ENCODE peak calls at places on chromosome 12, in nine cellular contexts. One of them, this sample, is unnamed.

GRCh38 chr12:59808317-59808910 is 212.6 kb downstream of the SLC16A7 start:
- DNase-seq in neural progenitor cell: peak
- DNase-seq in dorsolateral prefrontal cortex: no peak
- DNase-seq in suprapubic skin: no peak
- DNase-seq in HFFc6: peak
- DNase-seq in cardiac fibroblast: peak
- DNase-seq in cardiac muscle cell: peak
- DNase-seq in progenitor cell of endocrine pancreas: no peak
- DNase-seq in mucosa of descending colon: no peak
- DNase-seq in this sample: no peak

GRCh38 chr12:65634626-65635331 is 189.5 kb upstream of the HMGA2 start:
- DNase-seq in neural progenitor cell: no peak
- DNase-seq in dorsolateral prefrontal cortex: no peak
- DNase-seq in suprapubic skin: no peak
- DNase-seq in HFFc6: peak
- DNase-seq in cardiac fibroblast: peak
- DNase-seq in cardiac muscle cell: no peak
- DNase-seq in progenitor cell of endocrine pancreas: no peak
- DNase-seq in mucosa of descending colon: no peak
- DNase-seq in this sample: no peak

GRCh38 chr12:118061876-118062791 is 1.2 kb upstream of the WSB2 start:
- DNase-seq in neural progenitor cell: peak
- DNase-seq in dorsolateral prefrontal cortex: no peak
- DNase-seq in suprapubic skin: peak
- DNase-seq in HFFc6: peak
- DNase-seq in cardiac fibroblast: peak
- DNase-seq in cardiac muscle cell: peak
- DNase-seq in progenitor cell of endocrine pancreas: no peak
- DNase-seq in mucosa of descending colon: peak
- DNase-seq in this sample: peak

GRCh38 chr12:39365364-39366001 is 77.4 kb downstream of the KIF21A start:
- DNase-seq in neural progenitor cell: no peak
- DNase-seq in dorsolateral prefrontal cortex: no peak
- DNase-seq in suprapubic skin: no peak
- DNase-seq in HFFc6: no peak
- DNase-seq in cardiac fibroblast: peak
- DNase-seq in cardiac muscle cell: no peak
- DNase-seq in progenitor cell of endocrine pancreas: no peak
- DNase-seq in mucosa of descending colon: no peak
- DNase-seq in this sample: no peak

GRCh38 chr12:60168441-60168840 is 572.6 kb downstream of the SLC16A7 start:
- DNase-seq in neural progenitor cell: no peak
- DNase-seq in dorsolateral prefrontal cortex: no peak
- DNase-seq in suprapubic skin: no peak
- DNase-seq in HFFc6: no peak
- DNase-seq in cardiac fibroblast: no peak
- DNase-seq in cardiac muscle cell: no peak
- DNase-seq in progenitor cell of endocrine pancreas: no peak
- DNase-seq in mucosa of descending colon: no peak
- DNase-seq in this sample: no peak

GRCh38 chr12:65779091-65779642 is 45.1 kb upstream of the HMGA2 start:
- DNase-seq in neural progenitor cell: peak
- DNase-seq in dorsolateral prefrontal cortex: no peak
- DNase-seq in suprapubic skin: no peak
- DNase-seq in HFFc6: peak
- DNase-seq in cardiac fibroblast: peak
- DNase-seq in cardiac muscle cell: no peak
- DNase-seq in progenitor cell of endocrine pancreas: no peak
- DNase-seq in mucosa of descending colon: no peak
- DNase-seq in this sample: no peak

GRCh38 chr12:1279050-1279449 is 288.0 kb downstream of the ERC1 start:
- DNase-seq in neural progenitor cell: no peak
- DNase-seq in dorsolateral prefrontal cortex: no peak
- DNase-seq in suprapubic skin: no peak
- DNase-seq in HFFc6: no peak
- DNase-seq in cardiac fibroblast: no peak
- DNase-seq in cardiac muscle cell: peak
- DNase-seq in progenitor cell of endocrine pancreas: no peak
- DNase-seq in mucosa of descending colon: no peak
- DNase-seq in this sample: no peak

GRCh38 chr12:116319851-116320621 is 42.5 kb upstream of the MED13L start:
- DNase-seq in neural progenitor cell: no peak
- DNase-seq in dorsolateral prefrontal cortex: no peak
- DNase-seq in suprapubic skin: no peak
- DNase-seq in HFFc6: peak
- DNase-seq in cardiac fibroblast: peak
- DNase-seq in cardiac muscle cell: peak
- DNase-seq in progenitor cell of endocrine pancreas: no peak
- DNase-seq in mucosa of descending colon: no peak
- DNase-seq in this sample: no peak

GRCh38 chr12:95117178-95117599 is 43.8 kb upstream of the NR2C1 start:
- DNase-seq in neural progenitor cell: peak
- DNase-seq in dorsolateral prefrontal cortex: no peak
- DNase-seq in suprapubic skin: no peak
- DNase-seq in HFFc6: peak
- DNase-seq in cardiac fibroblast: peak
- DNase-seq in cardiac muscle cell: peak
- DNase-seq in progenitor cell of endocrine pancreas: peak
- DNase-seq in mucosa of descending colon: no peak
- DNase-seq in this sample: peak

GRCh38 chr12:131850856-131851559 is 22.8 kb downstream of the MMP17 start:
- DNase-seq in neural progenitor cell: peak
- DNase-seq in dorsolateral prefrontal cortex: no peak
- DNase-seq in suprapubic skin: no peak
- DNase-seq in HFFc6: no peak
- DNase-seq in cardiac fibroblast: no peak
- DNase-seq in cardiac muscle cell: no peak
- DNase-seq in progenitor cell of endocrine pancreas: no peak
- DNase-seq in mucosa of descending colon: peak
- DNase-seq in this sample: no peak

GRCh38 chr12:65825323-65825572 is 965 bp downstream of the HMGA2 start:
- DNase-seq in neural progenitor cell: no peak
- DNase-seq in dorsolateral prefrontal cortex: no peak
- DNase-seq in suprapubic skin: no peak
- DNase-seq in HFFc6: no peak
- DNase-seq in cardiac fibroblast: no peak
- DNase-seq in cardiac muscle cell: no peak
- DNase-seq in progenitor cell of endocrine pancreas: no peak
- DNase-seq in mucosa of descending colon: no peak
- DNase-seq in this sample: no peak

GRCh38 chr12:8948711-8949524 is 527 bp downstream of the M6PR start:
- DNase-seq in neural progenitor cell: peak
- DNase-seq in dorsolateral prefrontal cortex: no peak
- DNase-seq in suprapubic skin: no peak
- DNase-seq in HFFc6: peak
- DNase-seq in cardiac fibroblast: peak
- DNase-seq in cardiac muscle cell: peak
- DNase-seq in progenitor cell of endocrine pancreas: no peak
- DNase-seq in mucosa of descending colon: no peak
- DNase-seq in this sample: no peak

GRCh38 chr12:3227076-3227975 is 150.1 kb downstream of the TSPAN9 start:
- DNase-seq in neural progenitor cell: peak
- DNase-seq in dorsolateral prefrontal cortex: no peak
- DNase-seq in suprapubic skin: no peak
- DNase-seq in HFFc6: no peak
- DNase-seq in cardiac fibroblast: no peak
- DNase-seq in cardiac muscle cell: no peak
- DNase-seq in progenitor cell of endocrine pancreas: no peak
- DNase-seq in mucosa of descending colon: no peak
- DNase-seq in this sample: no peak
- TF ChIP-seq CTCF in neural progenitor cell: peak
- TF ChIP-seq CTCF in dorsolateral prefrontal cortex: no peak
- TF ChIP-seq CTCF in suprapubic skin: no peak
- TF ChIP-seq CTCF in HFFc6: no peak
- TF ChIP-seq CTCF in cardiac fibroblast: no peak
- TF ChIP-seq CTCF in cardiac muscle cell: no peak
- TF ChIP-seq CTCF in progenitor cell of endocrine pancreas: no peak
- TF ChIP-seq CTCF in mucosa of descending colon: no peak
- TF ChIP-seq CTCF in this sample: no peak

DNA sequence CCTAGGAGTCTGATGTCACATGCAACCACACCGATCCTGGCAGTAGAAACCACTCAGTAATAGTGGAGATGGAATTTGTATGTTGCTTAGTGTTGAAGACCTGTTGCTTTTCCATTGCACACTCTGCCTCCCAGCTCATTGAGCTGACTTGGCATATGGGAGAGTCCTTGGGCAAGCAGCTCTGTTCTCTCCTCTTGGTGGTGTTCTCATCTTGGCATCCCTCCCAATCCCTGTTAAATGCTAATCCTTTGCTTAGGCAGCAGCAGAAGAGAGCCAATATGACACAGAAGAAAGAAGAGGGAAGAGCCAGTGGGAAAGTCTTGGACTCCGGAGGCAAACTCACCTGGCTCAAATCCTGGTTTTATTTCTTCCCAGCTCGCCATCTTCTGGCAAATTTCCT is 178.0 kb upstream of the CAND1 start:
- DNase-seq in neural progenitor cell: no peak
- DNase-seq in dorsolateral prefrontal cortex: no peak
- DNase-seq in suprapubic skin: no peak
- DNase-seq in HFFc6: no peak
- DNase-seq in cardiac fibroblast: no peak
- DNase-seq in cardiac muscle cell: no peak
- DNase-seq in progenitor cell of endocrine pancreas: no peak
- DNase-seq in mucosa of descending colon: no peak
- DNase-seq in this sample: no peak
- TF ChIP-seq CTCF in neural progenitor cell: no peak
- TF ChIP-seq CTCF in dorsolateral prefrontal cortex: no peak
- TF ChIP-seq CTCF in suprapubic skin: no peak
- TF ChIP-seq CTCF in HFFc6: no peak
- TF ChIP-seq CTCF in cardiac fibroblast: no peak
- TF ChIP-seq CTCF in cardiac muscle cell: no peak
- TF ChIP-seq CTCF in progenitor cell of endocrine pancreas: no peak
- TF ChIP-seq CTCF in mucosa of descending colon: no peak
- TF ChIP-seq CTCF in this sample: no peak

GRCh38 chr12:71755146-71755892 is 656 bp downstream of the RAB21 start:
- DNase-seq in neural progenitor cell: peak
- DNase-seq in dorsolateral prefrontal cortex: no peak
- DNase-seq in suprapubic skin: no peak
- DNase-seq in HFFc6: peak
- DNase-seq in cardiac fibroblast: peak
- DNase-seq in cardiac muscle cell: peak
- DNase-seq in progenitor cell of endocrine pancreas: no peak
- DNase-seq in mucosa of descending colon: peak
- DNase-seq in this sample: no peak

GRCh38 chr12:71756054-71756675 is 1.5 kb downstream of the RAB21 start:
- DNase-seq in neural progenitor cell: no peak
- DNase-seq in dorsolateral prefrontal cortex: no peak
- DNase-seq in suprapubic skin: no peak
- DNase-seq in HFFc6: no peak
- DNase-seq in cardiac fibroblast: peak
- DNase-seq in cardiac muscle cell: no peak
- DNase-seq in progenitor cell of endocrine pancreas: no peak
- DNase-seq in mucosa of descending colon: no peak
- DNase-seq in this sample: no peak

GRCh38 chr12:71748081-71748850 is 6.4 kb upstream of the RAB21 start:
- DNase-seq in neural progenitor cell: no peak
- DNase-seq in dorsolateral prefrontal cortex: no peak
- DNase-seq in suprapubic skin: no peak
- DNase-seq in HFFc6: no peak
- DNase-seq in cardiac fibroblast: no peak
- DNase-seq in cardiac muscle cell: no peak
- DNase-seq in progenitor cell of endocrine pancreas: no peak
- DNase-seq in mucosa of descending colon: no peak
- DNase-seq in this sample: no peak

GRCh38 chr12:71754461-71755145 is at the start of gene RAB21:
- DNase-seq in neural progenitor cell: peak
- DNase-seq in dorsolateral prefrontal cortex: peak
- DNase-seq in suprapubic skin: peak
- DNase-seq in HFFc6: peak
- DNase-seq in cardiac fibroblast: peak
- DNase-seq in cardiac muscle cell: peak
- DNase-seq in progenitor cell of endocrine pancreas: peak
- DNase-seq in mucosa of descending colon: peak
- DNase-seq in this sample: peak

GRCh38 chr12:71752887-71753286 is 1.8 kb upstream of the RAB21 start:
- DNase-seq in neural progenitor cell: no peak
- DNase-seq in dorsolateral prefrontal cortex: no peak
- DNase-seq in suprapubic skin: no peak
- DNase-seq in HFFc6: no peak
- DNase-seq in cardiac fibroblast: no peak
- DNase-seq in cardiac muscle cell: no peak
- DNase-seq in progenitor cell of endocrine pancreas: no peak
- DNase-seq in mucosa of descending colon: no peak
- DNase-seq in this sample: no peak
- TF ChIP-seq CTCF in neural progenitor cell: no peak
- TF ChIP-seq CTCF in dorsolateral prefrontal cortex: no peak
- TF ChIP-seq CTCF in suprapubic skin: no peak
- TF ChIP-seq CTCF in HFFc6: no peak
- TF ChIP-seq CTCF in cardiac fibroblast: no peak
- TF ChIP-seq CTCF in cardiac muscle cell: no peak
- TF ChIP-seq CTCF in progenitor cell of endocrine pancreas: no peak
- TF ChIP-seq CTCF in mucosa of descending colon: no peak
- TF ChIP-seq CTCF in this sample: no peak

GRCh38 chr12:33427071-33427470 is 12.5 kb downstream of the SYT10 start:
- DNase-seq in neural progenitor cell: peak
- DNase-seq in dorsolateral prefrontal cortex: no peak
- DNase-seq in suprapubic skin: no peak
- DNase-seq in HFFc6: no peak
- DNase-seq in cardiac fibroblast: no peak
- DNase-seq in cardiac muscle cell: peak
- DNase-seq in progenitor cell of endocrine pancreas: no peak
- DNase-seq in mucosa of descending colon: no peak
- DNase-seq in this sample: no peak
- TF ChIP-seq CTCF in neural progenitor cell: peak
- TF ChIP-seq CTCF in dorsolateral prefrontal cortex: no peak
- TF ChIP-seq CTCF in suprapubic skin: no peak
- TF ChIP-seq CTCF in HFFc6: no peak
- TF ChIP-seq CTCF in cardiac fibroblast: peak
- TF ChIP-seq CTCF in cardiac muscle cell: no peak
- TF ChIP-seq CTCF in progenitor cell of endocrine pancreas: peak
- TF ChIP-seq CTCF in mucosa of descending colon: no peak
- TF ChIP-seq CTCF in this sample: no peak

GRCh38 chr12:54019924-54020586 is 8.2 kb upstream of the HOXC6 start:
- DNase-seq in neural progenitor cell: no peak
- DNase-seq in dorsolateral prefrontal cortex: no peak
- DNase-seq in suprapubic skin: no peak
- DNase-seq in HFFc6: no peak
- DNase-seq in cardiac fibroblast: no peak
- DNase-seq in cardiac muscle cell: peak
- DNase-seq in progenitor cell of endocrine pancreas: no peak
- DNase-seq in mucosa of descending colon: no peak
- DNase-seq in this sample: no peak

GRCh38 chr12:54021006-54021405 is 7.2 kb upstream of the HOXC6 start:
- DNase-seq in neural progenitor cell: no peak
- DNase-seq in dorsolateral prefrontal cortex: no peak
- DNase-seq in suprapubic skin: no peak
- DNase-seq in HFFc6: no peak
- DNase-seq in cardiac fibroblast: no peak
- DNase-seq in cardiac muscle cell: no peak
- DNase-seq in progenitor cell of endocrine pancreas: no peak
- DNase-seq in mucosa of descending colon: no peak
- DNase-seq in this sample: no peak

GRCh38 chr12:54020587-54020969 is 7.7 kb upstream of the HOXC6 start:
- DNase-seq in neural progenitor cell: no peak
- DNase-seq in dorsolateral prefrontal cortex: no peak
- DNase-seq in suprapubic skin: no peak
- DNase-seq in HFFc6: no peak
- DNase-seq in cardiac fibroblast: no peak
- DNase-seq in cardiac muscle cell: no peak
- DNase-seq in progenitor cell of endocrine pancreas: no peak
- DNase-seq in mucosa of descending colon: no peak
- DNase-seq in this sample: no peak

GRCh38 chr12:54022960-54023884 is 5.0 kb upstream of the HOXC6 start:
- DNase-seq in neural progenitor cell: no peak
- DNase-seq in dorsolateral prefrontal cortex: no peak
- DNase-seq in suprapubic skin: no peak
- DNase-seq in HFFc6: no peak
- DNase-seq in cardiac fibroblast: no peak
- DNase-seq in cardiac muscle cell: no peak
- DNase-seq in progenitor cell of endocrine pancreas: no peak
- DNase-seq in mucosa of descending colon: no peak
- DNase-seq in this sample: no peak

GRCh38 chr12:54021432-54022013 is 6.7 kb upstream of the HOXC6 start:
- DNase-seq in neural progenitor cell: peak
- DNase-seq in dorsolateral prefrontal cortex: no peak
- DNase-seq in suprapubic skin: no peak
- DNase-seq in HFFc6: no peak
- DNase-seq in cardiac fibroblast: no peak
- DNase-seq in cardiac muscle cell: no peak
- DNase-seq in progenitor cell of endocrine pancreas: no peak
- DNase-seq in mucosa of descending colon: no peak
- DNase-seq in this sample: no peak
- TF ChIP-seq CTCF in neural progenitor cell: peak
- TF ChIP-seq CTCF in dorsolateral prefrontal cortex: no peak
- TF ChIP-seq CTCF in suprapubic skin: peak
- TF ChIP-seq CTCF in HFFc6: no peak
- TF ChIP-seq CTCF in cardiac fibroblast: no peak
- TF ChIP-seq CTCF in cardiac muscle cell: peak
- TF ChIP-seq CTCF in progenitor cell of endocrine pancreas: peak
- TF ChIP-seq CTCF in mucosa of descending colon: no peak
- TF ChIP-seq CTCF in this sample: no peak